ENCODE peak calls at places on chromosomes 11 and 22, in six cellular contexts. D, F, U, A, C and J are unnamed samples.
A peak's percentile ranks its signal among the peaks of the same experiment; 100 is the strongest.

GRCh38 chr11:122563761-122564160 is 91.8 kb upstream of the UBASH3B start:
- DNase-seq in D (no peak), F (no peak), U (no peak), A (no peak), C (no peak), J (no peak)

GRCh38 chr11:103546236-103546635 is 437.0 kb downstream of the DYNC2H1 start:
- DNase-seq in D (no peak), F (peak; percentile 57), U (no peak), A (no peak), C (no peak), J (no peak)

GRCh38 chr22:32700186-32700882 is 101.2 kb upstream of the TIMP3 start:
- DNase-seq in D (no peak), F (peak; percentile 15), U (no peak), A (no peak), C (no peak), J (peak; percentile 64)

GRCh38 chr11:73403541-73403940 is 27.3 kb downstream of the RELT start:
- DNase-seq in D (no peak), F (no peak), U (no peak), A (no peak), C (no peak), J (no peak)

GRCh38 chr22:34696557-34696956 is 369.4 kb upstream of the ISX start:
- DNase-seq in D (no peak), F (no peak), U (no peak), A (no peak), C (no peak), J (no peak)

GRCh38 chr22:38754247-38755154 is 1.3 kb downstream of the SUN2 start:
- DNase-seq in D (peak; percentile 63), F (peak; percentile 56), U (no peak), A (peak; percentile 74), C (no peak), J (no peak)

GRCh38 chr11:63567044-63567840 is 4.1 kb upstream of the PLAAT2 start:
- DNase-seq in D (peak; percentile 74), F (peak; percentile 89), U (peak; percentile 64), A (peak; percentile 62), C (peak; percentile 68), J (peak; percentile 39)

GRCh38 chr11:94740083-94740974 is 27.8 kb upstream of the AMOTL1 start:
- DNase-seq in D (no peak), F (peak; percentile 25), U (peak; percentile 28), A (peak; percentile 6), C (no peak), J (no peak)

GRCh38 chr11:10373340-10373739 is 68.5 kb downstream of the ADM start:
- DNase-seq in D (no peak), F (no peak), U (no peak), A (no peak), C (no peak), J (no peak)

GRCh38 chr11:133892584-133893380 is 47.5 kb upstream of the SPATA19 start:
- DNase-seq in D (no peak), F (no peak), U (no peak), A (no peak), C (no peak), J (no peak)

GRCh38 chr11:72080326-72081183 is at the start of the genes LRRC51 and NUMA1:
- DNase-seq in D (peak; percentile 100), F (peak; percentile 100), U (peak; percentile 93), A (peak; percentile 98), C (peak; percentile 100), J (peak; percentile 98)

GRCh38 chr11:80414766-80415165 is 973.9 kb upstream of the TENM4 start:
- DNase-seq in D (no peak), F (peak; percentile 47), U (no peak), A (no peak), C (no peak), J (no peak)